ENCODE peak calls at places on chromosomes 3 and 15, in four cellular contexts. Y, E, W and T are unnamed samples. For H3K36me3, the result is how much of the 10 kb centered on the place peaks cover.

GRCh38 chr15:52689562-52689961 is 10.4 kb upstream of the ATOSA start:
- DNase-seq in Y (no peak), W (no peak), E (no peak), T (no peak)

GRCh38 chr15:86588413-86588812 is 508.7 kb downstream of the AGBL1 start:
- DNase-seq in W (no peak), E (no peak), Y (no peak), T (no peak)

GRCh38 chr15:77808077-77808476 is 175.4 kb upstream of the LINGO1 start:
- DNase-seq in Y (no peak), W (no peak), E (no peak), T (no peak)

GRCh38 chr3:193507566-193507965 is 47.1 kb downstream of the ATP13A4 start:
- DNase-seq in Y (no peak), W (no peak), E (no peak), T (no peak)

GRCh38 chr3:159189994-159190669 is 388.3 kb downstream of the MFSD1 start:
- DNase-seq in Y (no peak), E (no peak), W (no peak), T (no peak)

GRCh38 chr3:182491571-182491970 is 301.7 kb upstream of the ATP11B start:
- DNase-seq in W (no peak), Y (no peak), E (no peak), T (no peak)

GRCh38 chr15:66440501-66440900 is 53.8 kb downstream of the MAP2K1 start:
- DNase-seq in W (no peak), E (no peak), Y (no peak), T (no peak)

GRCh38 chr3:55160241-55160877 is 232.5 kb upstream of the LRTM1 start:
- DNase-seq in W (no peak), Y (peak), E (peak), T (peak)

GRCh38 chr3:47540281-47540680 is 26.8 kb upstream of the ELP6 start:
- DNase-seq in Y (no peak), E (no peak), W (no peak), T (no peak)

GRCh38 chr3:121362035-121362734 is 183.6 kb downstream of the POLQ start:
- DNase-seq in E (no peak), Y (no peak), W (no peak), T (no peak)

GRCh38 chr3:29972594-29972993 is 633.8 kb upstream of the TGFBR2 start:
- DNase-seq in Y (no peak), W (no peak), E (no peak), T (peak)

GRCh38 chr3:125010393-125010792 is 45.4 kb downstream of the HEG1 start:
- DNase-seq in Y (no peak), E (no peak), W (no peak), T (no peak)

GRCh38 chr3:125014570-125015179 is 41.1 kb downstream of the HEG1 start:
- DNase-seq in E (no peak), W (no peak), Y (no peak), T (no peak)

GRCh38 chr3:125017406-125017805 is 38.4 kb downstream of the HEG1 start:
- DNase-seq in W (no peak), E (no peak), Y (no peak), T (no peak)

GRCh38 chr3:125011941-125012340 is 43.9 kb downstream of the HEG1 start:
- DNase-seq in Y (no peak), E (no peak), W (no peak), T (no peak)

DNA sequence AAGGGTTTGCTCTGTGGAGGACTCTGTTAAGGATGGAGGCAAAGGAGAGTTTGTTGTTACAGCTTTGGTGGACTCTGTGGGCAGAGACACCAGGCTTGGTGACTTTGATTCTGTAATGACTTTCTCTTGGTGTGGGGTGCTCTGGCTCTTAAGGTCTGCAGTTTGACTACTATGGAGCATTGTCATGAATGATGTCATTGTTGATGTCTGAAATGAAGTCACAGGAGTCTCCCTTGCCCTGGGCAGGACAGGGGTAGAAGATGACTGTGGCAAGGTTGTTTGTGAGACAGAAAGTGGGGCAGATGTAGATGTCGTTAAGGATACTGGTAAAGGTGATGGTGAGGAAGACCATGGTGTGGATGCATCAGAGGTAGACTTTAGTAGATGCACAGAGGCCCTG is 42.7 kb downstream of the HEG1 start:
- DNase-seq in E (no peak), W (no peak), Y (no peak), T (no peak)
- H3K36me3 ChIP-seq in E (half or more), W (half or more), Y (half or more), T (half or more)

DNA sequence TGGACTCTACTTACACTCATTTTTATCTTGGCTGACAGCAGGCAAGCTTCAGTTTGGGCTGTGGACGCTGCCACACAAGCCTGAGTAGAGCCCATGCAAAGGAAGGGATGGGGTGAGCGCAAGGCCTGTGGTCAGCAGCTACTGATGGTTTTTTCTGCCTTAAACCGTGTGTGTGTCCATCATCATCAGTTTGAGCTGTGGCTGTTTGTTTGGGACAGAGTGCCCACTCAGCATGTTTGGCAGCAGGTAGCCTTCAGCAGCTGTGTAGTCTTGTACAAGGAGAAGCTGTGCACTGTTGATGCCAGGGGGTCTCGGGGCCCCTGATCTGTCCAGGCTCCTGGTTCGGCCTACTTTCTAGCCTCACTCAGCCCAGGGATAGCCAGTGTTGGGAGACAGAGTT is 3.5 kb downstream of the RBM15B start:
- DNase-seq in Y (no peak), E (no peak), W (no peak), T (no peak)
- H3K36me3 ChIP-seq in Y (under half), E (under half), W (half or more), T (half or more)

GRCh38 chr3:44939581-44940036 is 36.4 kb downstream of the ZDHHC3 start:
- DNase-seq in Y (no peak), W (no peak), E (peak), T (no peak)

GRCh38 chr3:44948239-44948638 is 27.7 kb downstream of the ZDHHC3 start:
- DNase-seq in E (no peak), W (no peak), Y (no peak), T (no peak)

GRCh38 chr3:44942202-44942921 is 33.6 kb downstream of the ZDHHC3 start:
- DNase-seq in Y (no peak), W (no peak), E (no peak), T (no peak)
- H3K36me3 ChIP-seq in Y (under half), W (half or more), E (under half), T (under half)

DNA sequence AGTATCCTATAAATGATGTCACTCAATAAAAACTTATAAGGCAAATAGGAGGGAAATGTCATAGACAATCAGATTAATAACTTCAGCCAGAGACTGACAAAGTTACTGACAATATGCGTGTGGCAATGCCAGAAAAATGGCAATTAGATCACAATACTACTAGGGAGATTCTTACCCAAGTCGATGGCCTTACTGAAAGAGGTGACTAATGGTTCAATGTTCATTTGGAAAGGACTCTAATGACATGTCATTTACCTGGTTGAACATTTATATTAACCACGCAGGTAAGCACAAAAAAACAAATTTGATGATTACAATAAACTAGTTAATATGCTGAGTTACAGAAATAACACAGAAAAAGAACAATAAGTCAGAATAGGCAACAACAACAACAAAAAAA is 46.0 kb upstream of the WDR5B start:
- DNase-seq in W (no peak), E (no peak), Y (no peak), T (no peak)
- H3K36me3 ChIP-seq in W (half or more), E (under half), Y (under half), T (half or more)

DNA sequence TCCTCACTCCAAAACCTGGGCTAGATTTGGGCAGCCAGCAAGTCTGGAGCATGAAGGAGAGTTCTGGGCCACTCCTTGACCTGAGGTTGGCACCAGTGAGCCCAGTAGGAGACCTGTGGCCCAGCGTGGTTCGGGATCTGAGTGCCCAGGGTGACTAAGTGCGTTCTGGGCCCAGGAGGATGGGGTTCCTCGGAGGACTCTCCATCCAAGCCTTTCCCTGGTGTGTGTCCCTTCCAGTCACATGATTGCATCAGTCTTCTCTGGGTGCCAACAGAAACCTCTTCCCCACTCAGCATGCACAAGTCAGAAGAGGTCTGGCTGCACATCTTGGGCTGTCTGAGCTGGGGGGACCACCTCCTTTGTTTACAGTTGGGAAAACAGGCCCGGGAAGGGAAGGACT is 14.9 kb downstream of the TMEM43 start:
- DNase-seq in E (no peak), Y (no peak), W (no peak), T (no peak)
- H3K36me3 ChIP-seq in E (under half), Y (under half), W (under half), T (under half)

GRCh38 chr3:172640751-172641150 is 70.1 kb downstream of the NCEH1 start:
- DNase-seq in W (no peak), E (no peak), Y (no peak), T (no peak)

GRCh38 chr3:172634948-172635347 is 75.9 kb downstream of the NCEH1 start:
- DNase-seq in E (no peak), W (no peak), Y (no peak), T (no peak)

GRCh38 chr3:172641291-172641690 is 69.6 kb downstream of the NCEH1 start:
- DNase-seq in E (no peak), Y (no peak), W (no peak), T (no peak)

GRCh38 chr3:172630316-172630715 is 80.6 kb downstream of the NCEH1 start:
- DNase-seq in Y (no peak), E (no peak), W (no peak), T (no peak)

DNA sequence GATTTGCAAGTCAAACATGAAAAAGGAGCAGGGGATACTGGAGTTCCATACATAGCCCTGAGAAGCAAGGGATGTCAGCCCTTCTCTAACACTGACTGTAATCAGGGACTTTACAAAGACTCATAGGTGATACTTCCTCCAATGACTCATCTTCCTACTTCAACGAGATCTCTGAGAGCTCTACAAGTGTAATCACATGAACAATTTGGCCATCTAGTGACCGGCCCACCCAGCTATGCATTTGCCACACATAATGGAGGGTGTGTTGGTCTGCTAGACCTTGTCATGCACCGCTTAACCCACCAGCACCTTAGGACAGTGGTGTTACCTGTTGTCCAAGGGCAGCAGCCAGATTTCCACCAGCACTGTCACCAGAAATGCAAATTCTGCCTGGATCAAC is 75.3 kb downstream of the NCEH1 start:
- DNase-seq in Y (no peak), E (no peak), W (no peak), T (no peak)
- H3K36me3 ChIP-seq in Y (under half), E (under half), W (under half), T (under half)

GRCh38 chr3:183812746-183813445 is 12.5 kb downstream of the MAP6D1 start:
- DNase-seq in E (no peak), W (no peak), Y (no peak), T (no peak)
- H3K36me3 ChIP-seq in E (under half), W (under half), Y (under half), T (under half)

GRCh38 chr3:185764168-185764988 is 60.5 kb downstream of the IGF2BP2 start:
- DNase-seq in E (no peak), Y (no peak), W (no peak), T (peak)

GRCh38 chr3:185763347-185764010 is 61.4 kb downstream of the IGF2BP2 start:
- DNase-seq in E (no peak), Y (no peak), W (no peak), T (no peak)

GRCh38 chr3:185770071-185770470 is 54.8 kb downstream of the IGF2BP2 start:
- DNase-seq in E (no peak), Y (no peak), W (no peak), T (no peak)

GRCh38 chr3:185766645-185767323 is 58.1 kb downstream of the IGF2BP2 start:
- DNase-seq in Y (no peak), W (no peak), E (no peak), T (no peak)

DNA sequence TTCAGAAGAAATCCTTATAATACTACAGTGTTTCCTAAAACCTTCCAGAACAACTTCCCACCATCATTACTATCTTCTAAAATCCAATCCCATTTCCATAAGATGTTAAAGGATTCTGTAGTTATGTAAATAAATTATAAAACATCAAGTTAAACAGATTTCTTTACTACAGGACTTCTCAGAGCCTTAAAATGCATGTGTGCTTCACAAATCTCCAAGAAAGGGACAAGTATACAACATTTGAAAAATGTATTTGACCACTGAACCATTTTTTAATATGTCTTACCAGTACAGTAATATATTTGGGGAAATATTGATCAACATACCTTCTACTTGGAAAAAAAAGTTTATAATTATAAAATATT is 57.5 kb downstream of the IGF2BP2 start:
- DNase-seq in Y (no peak), E (no peak), W (no peak), T (no peak)
- H3K36me3 ChIP-seq in Y (under half), E (under half), W (under half), T (under half)

GRCh38 chr15:98815207-98815606 is 166.9 kb downstream of the IGF1R start:
- DNase-seq in Y (no peak), W (no peak), E (no peak), T (peak)
- H3K36me3 ChIP-seq in Y (under half), W (under half), E (under half), T (under half)

GRCh38 chr3:164655462-164655861 is 422.8 kb downstream of the SI start:
- DNase-seq in W (no peak), Y (no peak), E (no peak), T (no peak)
- H3K36me3 ChIP-seq in W (under half), Y (under half), E (under half), T (under half)